ENCODE peak calls at places on chromosomes 5 and 9, in eight cellular contexts. O, D, V, A, Y, K, M and L are unnamed samples.

GRCh38 chr5:77893225-77893860 is 117.2 kb upstream of the TBCA start:
- DNase-seq in Y (no peak), V (no peak), D (no peak), O (peak), A (no peak), K (peak), M (peak), L (peak)

GRCh38 chr9:97830884-97831829 is 21.9 kb upstream of the FOXE1 start:
- DNase-seq in D (no peak), Y (no peak), A (no peak), V (no peak), M (no peak), O (no peak), K (no peak), L (no peak)

GRCh38 chr9:137650259-137650658 is 31.5 kb downstream of the EHMT1 start:
- DNase-seq in D (no peak), A (no peak), V (no peak), K (no peak), O (no peak), M (no peak), Y (no peak), L (no peak)

GRCh38 chr5:171371326-171371725 is 16.3 kb upstream of the NPM1 start:
- DNase-seq in Y (peak), V (no peak), A (no peak), K (no peak), D (no peak), M (no peak), O (no peak), L (no peak)

GRCh38 chr5:159873680-159874079 is 42.6 kb upstream of the ADRA1B start:
- DNase-seq in O (no peak), V (no peak), A (no peak), K (no peak), M (no peak), Y (no peak), D (no peak), L (no peak)

GRCh38 chr5:10797246-10797645 is 36.2 kb upstream of the DAP start:
- DNase-seq in Y (no peak), D (no peak), K (no peak), O (no peak), A (no peak), M (no peak), V (no peak), L (no peak)

GRCh38 chr5:36584009-36584875 is 22.2 kb upstream of the SLC1A3 start:
- DNase-seq in A (no peak), D (no peak), O (peak), V (no peak), K (no peak), Y (no peak), M (no peak), L (no peak)

GRCh38 chr5:58544195-58544594 is 38.7 kb upstream of the RAB3C start:
- DNase-seq in K (no peak), Y (no peak), O (no peak), D (no peak), V (no peak), M (no peak), A (no peak), L (no peak)

GRCh38 chr5:31731710-31732301 is 92.9 kb downstream of the PDZD2 start:
- DNase-seq in O (no peak), A (no peak), Y (no peak), M (no peak), K (no peak), D (no peak), V (no peak), L (no peak)

GRCh38 chr5:122323132-122323548 is 11.1 kb downstream of the SNCAIP start:
- DNase-seq in K (no peak), Y (no peak), D (no peak), O (no peak), V (no peak), M (no peak), A (no peak), L (no peak)

GRCh38 chr9:38700695-38701094 is 19.2 kb downstream of the FAM240B start:
- DNase-seq in D (no peak), K (no peak), A (no peak), O (no peak), M (no peak), Y (no peak), V (no peak), L (no peak)

GRCh38 chr5:122985954-122986721 is 50.4 kb downstream of the PPIC start:
- DNase-seq in K (no peak), O (no peak), A (peak), V (no peak), Y (no peak), M (no peak), D (no peak), L (no peak)

GRCh38 chr9:98455957-98456621 is 200.6 kb upstream of the TBC1D2 start:
- DNase-seq in A (no peak), O (no peak), D (no peak), Y (no peak), K (no peak), M (no peak), V (no peak), L (no peak)

GRCh38 chr5:151671979-151672378 is 14.7 kb downstream of the SPARC start:
- DNase-seq in Y (no peak), A (no peak), K (no peak), M (no peak), V (peak), D (no peak), O (no peak), L (no peak)

GRCh38 chr5:15718411-15719178 is 218.6 kb downstream of the FBXL7 start:
- DNase-seq in D (no peak), V (no peak), Y (no peak), A (no peak), M (no peak), O (peak), K (no peak), L (no peak)

GRCh38 chr5:159786901-159787691 is 129.2 kb upstream of the ADRA1B start:
- DNase-seq in K (no peak), A (no peak), V (peak), D (peak), O (no peak), Y (peak), M (no peak), L (no peak)

GRCh38 chr9:33270146-33270545 is 5.3 kb downstream of the CHMP5 start:
- DNase-seq in Y (no peak), M (no peak), O (no peak), V (no peak), K (no peak), D (no peak), A (no peak), L (no peak)

GRCh38 chr5:5983261-5983660 is 395.1 kb downstream of the MED10 start:
- DNase-seq in Y (no peak), M (no peak), O (no peak), K (no peak), A (no peak), V (no peak), D (no peak), L (no peak)

GRCh38 chr9:97873877-97874276 is 20.9 kb downstream of the FOXE1 start:
- DNase-seq in A (no peak), O (no peak), Y (no peak), V (no peak), D (no peak), K (no peak), M (no peak), L (no peak)

GRCh38 chr9:103397868-103398600 is 402.9 kb downstream of the CYLC2 start:
- DNase-seq in A (peak), Y (no peak), M (no peak), D (no peak), O (peak), K (peak), V (peak), L (no peak)

GRCh38 chr5:112604741-112605390 is 132.8 kb upstream of the APC start:
- DNase-seq in A (peak), V (no peak), M (no peak), O (peak), D (no peak), K (no peak), Y (no peak), L (no peak)

GRCh38 chr5:16378762-16379161 is 86.8 kb downstream of the ZNF622 start:
- DNase-seq in M (no peak), Y (no peak), K (no peak), O (no peak), D (no peak), V (no peak), A (no peak), L (no peak)

GRCh38 chr9:117678882-117679281 is 25.3 kb upstream of the TLR4 start:
- DNase-seq in A (no peak), M (no peak), O (no peak), Y (no peak), V (peak), K (no peak), D (no peak), L (no peak)

GRCh38 chr5:73170522-73170921 is 2.5 kb upstream of the TMEM174 start:
- DNase-seq in O (peak), V (peak), M (no peak), Y (no peak), A (no peak), D (no peak), K (peak), L (no peak)

GRCh38 chr9:131554865-131555351 is 9.6 kb downstream of the PRRT1B start:
- DNase-seq in V (no peak), A (no peak), Y (no peak), O (no peak), K (no peak), M (no peak), D (no peak), L (no peak)

GRCh38 chr5:57626703-57627102 is 144.1 kb upstream of the ACTBL2 start:
- DNase-seq in A (no peak), D (no peak), O (no peak), V (no peak), Y (no peak), M (no peak), K (no peak), L (no peak)

GRCh38 chr9:130173462-130173876 is 1.3 kb downstream of the NCS1 start:
- DNase-seq in O (no peak), K (peak), A (no peak), M (no peak), D (no peak), Y (no peak), V (no peak), L (no peak)

GRCh38 chr9:13110766-13111400 is 168.6 kb downstream of the MPDZ start:
- DNase-seq in K (peak), V (no peak), Y (no peak), D (no peak), O (peak), M (no peak), A (no peak), L (no peak)

GRCh38 chr9:97387936-97388684 is 23.8 kb upstream of the TDRD7 start:
- DNase-seq in V (no peak), A (peak), D (no peak), K (no peak), O (no peak), Y (no peak), M (no peak), L (no peak)

GRCh38 chr9:114790521-114790920 is 15.3 kb downstream of the TNFSF15 start:
- DNase-seq in M (no peak), Y (no peak), O (no peak), V (no peak), D (no peak), K (no peak), A (no peak), L (no peak)

GRCh38 chr5:61322738-61323429 is 9.2 kb upstream of the ZSWIM6 start:
- DNase-seq in O (peak), A (no peak), D (peak), K (no peak), M (no peak), Y (peak), V (peak), L (no peak)

GRCh38 chr5:158565017-158565789 is 534.5 kb downstream of the EBF1 start:
- DNase-seq in Y (no peak), M (no peak), D (no peak), V (no peak), K (no peak), O (no peak), A (peak), L (no peak)

GRCh38 chr5:32332971-32333370 is 20.2 kb upstream of the MTMR12 start:
- DNase-seq in Y (no peak), V (peak), D (no peak), O (no peak), M (no peak), K (no peak), A (no peak), L (no peak)

GRCh38 chr9:133506653-133507038 is 18.1 kb downstream of the MYMK start:
- DNase-seq in A (no peak), M (no peak), V (no peak), Y (peak), K (no peak), D (no peak), O (no peak), L (peak)

GRCh38 chr5:801472-801871 is 16.9 kb upstream of the ZDHHC11B start:
- DNase-seq in O (no peak), M (no peak), A (no peak), K (no peak), D (no peak), V (no peak), Y (no peak), L (no peak)